ENCODE peak calls at places on chromosome 6, in nine cellular contexts. N is NAMALWA; V is nephron progenitor cell; X is left ventricle myocardium superior; L is sciatic nerve; U is T47D; T is bronchial epithelial cell; J is Daoy; P is stimulated activated naive B cell treated with anti-CD40 and anti-IgM and Interleukin-4, amounts not matched to agents 10 μg/mL and 1 μg/mL and 100 μg/mL, for 72 hours. B is an unnamed sample.

GRCh38 chr6:34723203-34723602 is 26.6 kb upstream of the ILRUN start:
- DNase-seq in N (no peak), V (no peak), X (no peak), L (no peak), U (no peak), T (peak), J (peak), P (no peak), B (no peak)

GRCh38 chr6:29589423-29590048 is 4.6 kb downstream of the OR2H2 start:
- DNase-seq in N (peak), V (peak), X (no peak), L (no peak), U (peak), T (peak), J (peak), P (peak), B (no peak)

GRCh38 chr6:130602151-130602770 is 224.9 kb upstream of the SMLR1 start:
- DNase-seq in N (no peak), V (no peak), X (no peak), L (no peak), U (no peak), T (peak), J (no peak), P (no peak), B (no peak)

GRCh38 chr6:91029211-91029610 is 442.3 kb upstream of the MAP3K7 start:
- DNase-seq in N (no peak), V (no peak), X (no peak), L (no peak), U (no peak), T (no peak), J (peak), P (no peak), B (no peak)

GRCh38 chr6:157879873-157880254 is 56.8 kb downstream of the SNX9 start:
- DNase-seq in N (no peak), V (no peak), X (no peak), L (no peak), U (no peak), T (no peak), J (no peak), P (no peak), B (no peak)

GRCh38 chr6:164152611-164153010 is 738.1 kb downstream of the QKI start:
- DNase-seq in N (no peak), V (no peak), X (no peak), L (no peak), U (no peak), T (no peak), J (no peak), P (no peak), B (no peak)

GRCh38 chr6:62086047-62086446 is 200.0 kb downstream of the KHDRBS2 start:
- DNase-seq in N (no peak), V (no peak), X (no peak), L (no peak), U (no peak), T (no peak), J (no peak), P (no peak), B (no peak)

GRCh38 chr6:137869781-137870180 is 2.7 kb downstream of the TNFAIP3 start:
- DNase-seq in N (peak), V (no peak), X (no peak), L (no peak), U (no peak), T (no peak), J (no peak), P (no peak), B (no peak)

GRCh38 chr6:163391983-163392382 is 22.5 kb upstream of the QKI start:
- DNase-seq in N (no peak), V (no peak), X (no peak), L (no peak), U (no peak), T (peak), J (peak), P (no peak), B (no peak)

GRCh38 chr6:116876107-116876506 is 935 bp upstream of the RFX6 start:
- DNase-seq in N (no peak), V (no peak), X (no peak), L (no peak), U (no peak), T (no peak), J (no peak), P (no peak), B (no peak)

GRCh38 chr6:80338201-80338836 is 231.8 kb downstream of the BCKDHB start:
- DNase-seq in N (peak), V (peak), X (peak), L (peak), U (no peak), T (peak), J (peak), P (peak), B (peak)

GRCh38 chr6:241331-241865 is 50.9 kb upstream of the DUSP22 start:
- DNase-seq in N (no peak), V (no peak), X (no peak), L (no peak), U (no peak), T (no peak), J (no peak), P (no peak), B (no peak)

GRCh38 chr6:45327956-45328522 is at the start of gene RUNX2:
- DNase-seq in N (no peak), V (no peak), X (no peak), L (no peak), U (no peak), T (peak), J (peak), P (no peak), B (no peak)

B was measured in heart left ventricle.